ENCODE peak calls at places on chromosomes 16 and 17, in four cellular contexts. N, K, L and P are unnamed samples.

GRCh38 chr16:86549076-86549892 is 5.8 kb downstream of the MTHFSD start:
- DNase-seq in K (no peak), L (no peak), N (no peak), P (no peak)

GRCh38 chr16:85689285-85689949 is 663 bp upstream of the GINS2 start:
- DNase-seq in N (no peak), L (no peak), K (no peak), P (no peak)

GRCh38 chr17:42097691-42098661 is at the start of gene ZNF385C:
- DNase-seq in N (no peak), K (no peak), L (no peak), P (no peak)

GRCh38 chr17:5638596-5638995 is 54.3 kb upstream of the NLRP1 start:
- DNase-seq in L (no peak), N (no peak), K (no peak), P (no peak)

GRCh38 chr16:1778200-1779179 is 3.9 kb downstream of the SPSB3 start:
- DNase-seq in L (no peak), N (no peak), K (no peak), P (no peak)

GRCh38 chr16:69859105-69859969 is 91.8 kb upstream of the CLEC18A start:
- DNase-seq in L (peak), K (peak), N (no peak), P (peak)

GRCh38 chr16:28604186-28604565 is 5.7 kb downstream of the SULT1A1 start:
- DNase-seq in N (no peak), K (no peak), L (no peak), P (no peak)

GRCh38 chr17:49508061-49508865 is 13.2 kb downstream of the NGFR start:
- DNase-seq in K (peak), L (no peak), N (no peak), P (peak)

GRCh38 chr16:7057458-7057857 is 275.2 kb upstream of the RBFOX1 start:
- DNase-seq in L (no peak), N (no peak), K (no peak), P (no peak)

GRCh38 chr17:38510424-38511125 is 82.3 kb downstream of the ARHGAP23 start:
- DNase-seq in K (peak), L (peak), N (no peak), P (no peak)

GRCh38 chr17:2054262-2054739 is 602 bp upstream of the HIC1 start:
- DNase-seq in L (peak), N (no peak), K (no peak), P (no peak)

GRCh38 chr17:33486135-33486886 is 193.2 kb upstream of the ASIC2 start:
- DNase-seq in K (no peak), N (no peak), L (no peak), P (no peak)

GRCh38 chr17:37284198-37284597 is 91.6 kb upstream of the C17orf78 start:
- DNase-seq in L (peak), N (no peak), K (no peak), P (no peak)

GRCh38 chr16:49600541-49600940 is 226.9 kb downstream of the C16orf78 start:
- DNase-seq in L (no peak), K (no peak), N (no peak), P (no peak)

GRCh38 chr17:47705536-47706481 is 11.8 kb downstream of the TBKBP1 start:
- DNase-seq in N (no peak), L (peak), K (no peak), P (no peak)

GRCh38 chr16:34758835-34759234 is 1299.4 kb downstream of the TP53TG3F start:
- DNase-seq in K (no peak), N (no peak), L (no peak), P (no peak)

GRCh38 chr16:84478172-84478948 is 26.1 kb downstream of the MEAK7 start:
- DNase-seq in L (peak), N (no peak), K (no peak), P (no peak)

GRCh38 chr16:30637952-30638351 is 12.8 kb upstream of the PRR14 start:
- DNase-seq in N (peak), L (peak), K (peak), P (peak)

GRCh38 chr16:56626685-56627084 is 1.1 kb downstream of the MT1E start:
- DNase-seq in L (no peak), K (no peak), N (no peak), P (no peak)

GRCh38 chr16:30413116-30413806 is 5.9 kb downstream of the ZNF771 start:
- DNase-seq in K (no peak), N (no peak), L (no peak), P (no peak)

GRCh38 chr17:1055751-1056645 is 59.1 kb downstream of the TIMM22 start:
- DNase-seq in K (peak), L (peak), N (no peak), P (no peak)

GRCh38 chr17:5485270-5486205 is at the start of gene DERL2:
- DNase-seq in N (no peak), L (peak), K (peak), P (no peak)

GRCh38 chr17:44807817-44808155 is 22.3 kb downstream of the GJC1 start:
- DNase-seq in L (no peak), K (no peak), N (no peak), P (no peak)
- TF ChIP-seq TCF7L2 in L (no peak), K (no peak), N (no peak), P (no peak)

GRCh38 chr17:19733953-19734526 is 14.1 kb downstream of the ALDH3A1 start:
- DNase-seq in K (peak), N (no peak), L (no peak), P (no peak)
- TF ChIP-seq TCF7L2 in K (peak), N (no peak), L (no peak), P (no peak)

GRCh38 chr16:75238132-75238852 is 13.1 kb downstream of the BCAR1 start:
- DNase-seq in K (peak), N (no peak), L (no peak), P (no peak)
- TF ChIP-seq TCF7L2 in K (no peak), N (no peak), L (no peak), P (no peak)

DNA sequence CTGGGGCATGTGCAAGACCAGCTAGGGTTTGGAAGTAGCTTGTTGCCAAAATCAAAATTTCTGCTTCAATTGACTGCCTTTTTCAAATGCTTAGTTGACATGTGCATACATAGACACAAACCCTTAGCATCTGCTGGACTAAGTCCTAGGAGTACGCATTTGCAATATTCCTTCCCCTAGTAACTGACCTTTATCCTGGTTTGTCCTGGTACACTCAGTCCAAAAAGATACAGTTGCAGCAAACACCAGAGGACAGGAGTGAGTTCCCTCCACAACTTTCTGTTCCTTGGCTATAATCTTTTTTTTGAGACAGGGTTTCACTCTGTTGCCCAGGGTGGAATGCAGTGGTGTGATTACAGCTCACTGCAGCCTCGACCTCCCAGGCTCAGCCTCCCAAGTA is 290.2 kb upstream of the ERCC4 start:
- DNase-seq in N (no peak), L (no peak), K (no peak), P (no peak)
- TF ChIP-seq TCF7L2 in N (no peak), L (no peak), K (no peak), P (no peak)

GRCh38 chr16:4813251-4814003 is 11.0 kb upstream of the ROGDI start:
- DNase-seq in N (no peak), L (no peak), K (no peak), P (no peak)

GRCh38 chr16:4811242-4811641 is 8.8 kb upstream of the ROGDI start:
- DNase-seq in K (no peak), L (no peak), N (no peak), P (no peak)

GRCh38 chr16:4814542-4815173 is 12.2 kb upstream of the ROGDI start:
- DNase-seq in L (peak), K (no peak), N (no peak), P (no peak)

GRCh38 chr16:4811773-4812172 is 9.3 kb upstream of the ROGDI start:
- DNase-seq in L (no peak), N (no peak), K (no peak), P (no peak)

DNA sequence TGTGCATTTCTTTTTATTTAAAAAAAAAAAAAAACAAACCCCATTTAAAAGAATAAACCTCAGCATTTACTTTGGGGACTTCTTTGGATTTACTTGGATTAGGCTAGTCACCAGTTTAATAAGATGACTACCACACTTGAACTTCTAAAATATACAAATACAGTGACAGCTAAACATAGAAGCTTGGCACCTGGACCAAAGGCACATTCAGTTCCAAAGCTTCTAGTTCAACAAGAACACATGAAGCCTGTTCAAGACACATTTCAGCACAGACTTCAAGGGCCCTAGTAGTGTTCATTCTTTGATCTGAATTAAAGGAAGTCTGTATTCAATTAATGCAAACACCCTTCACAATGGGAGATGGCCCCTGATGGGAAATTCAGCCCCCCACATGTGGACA is 11.6 kb upstream of the ROGDI start:
- DNase-seq in N (no peak), L (no peak), K (no peak), P (no peak)
- TF ChIP-seq TCF7L2 in N (no peak), L (no peak), K (no peak), P (no peak)

GRCh38 chr17:74351552-74352210 is 10.0 kb downstream of the BTBD17 start:
- DNase-seq in L (peak), K (no peak), N (no peak), P (no peak)

GRCh38 chr17:74354561-74354960 is 7.1 kb downstream of the BTBD17 start:
- DNase-seq in N (no peak), L (no peak), K (no peak), P (no peak)

GRCh38 chr17:74353446-74354060 is 8.1 kb downstream of the BTBD17 start:
- DNase-seq in K (no peak), N (no peak), L (no peak), P (no peak)

GRCh38 chr17:74355065-74355464 is 6.6 kb downstream of the BTBD17 start:
- DNase-seq in N (no peak), K (no peak), L (no peak), P (no peak)

GRCh38 chr17:74354123-74354522 is 7.5 kb downstream of the BTBD17 start:
- DNase-seq in N (peak), K (peak), L (peak), P (peak)
- TF ChIP-seq TCF7L2 in N (no peak), K (no peak), L (no peak), P (peak)

DNA sequence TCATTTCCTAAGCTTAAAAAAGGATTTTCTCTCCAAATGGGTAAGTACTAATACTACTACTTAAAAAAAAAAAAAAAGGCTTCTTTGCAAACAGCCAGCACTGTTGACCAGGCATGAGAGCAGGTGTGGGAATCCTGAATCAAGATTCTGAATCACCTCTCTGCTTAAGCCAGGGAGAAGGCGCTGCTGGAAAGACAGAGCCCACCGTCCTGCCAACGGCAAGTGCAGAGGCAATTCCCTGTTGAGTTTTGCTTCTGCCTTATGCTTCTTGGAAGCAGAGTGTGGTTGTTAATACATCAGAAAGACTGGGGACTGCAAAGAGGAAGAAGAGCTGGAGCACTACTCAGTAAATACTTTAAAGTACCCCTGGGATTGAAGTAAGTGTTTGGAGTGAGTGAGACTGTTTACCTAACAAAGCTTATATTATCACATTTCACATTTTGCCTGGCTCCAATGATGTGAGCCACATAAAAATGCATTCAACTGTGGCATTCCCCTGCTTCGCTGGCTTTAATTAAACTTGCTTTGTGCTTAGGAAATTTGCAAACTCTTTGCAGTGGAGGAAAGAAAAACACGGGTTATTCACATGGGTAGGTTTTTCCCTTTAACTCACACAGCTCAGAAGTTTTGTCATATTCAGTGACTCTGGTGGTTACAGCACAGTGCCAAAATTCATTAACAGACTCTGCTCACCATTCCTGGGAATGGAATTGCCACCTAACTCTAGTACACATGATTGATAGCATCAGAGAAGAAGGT is 86.0 kb upstream of the KIF2B start:
- DNase-seq in L (no peak), K (no peak), N (no peak), P (no peak)
- TF ChIP-seq TCF7L2 in L (no peak), K (no peak), N (no peak), P (no peak)

GRCh38 chr17:79038545-79039135 is 14.7 kb downstream of the C1QTNF1 start:
- DNase-seq in L (no peak), K (no peak), N (no peak), P (no peak)
- TF ChIP-seq TCF7L2 in L (no peak), K (no peak), N (no peak), P (no peak)

GRCh38 chr17:59149841-59150511 is 5.0 kb downstream of the SKA2 start:
- DNase-seq in L (no peak), K (no peak), N (no peak), P (no peak)

GRCh38 chr17:59151007-59151406 is 4.0 kb downstream of the SKA2 start:
- DNase-seq in L (no peak), K (no peak), N (no peak), P (no peak)

GRCh38 chr17:59145571-59146096 is 9.4 kb downstream of the SKA2 start:
- DNase-seq in K (peak), L (no peak), N (no peak), P (no peak)

GRCh38 chr17:59151591-59151990 is 3.4 kb downstream of the SKA2 start:
- DNase-seq in N (no peak), L (no peak), K (no peak), P (no peak)

GRCh38 chr17:59149051-59149450 is 5.9 kb downstream of the SKA2 start:
- DNase-seq in L (no peak), N (no peak), K (no peak), P (no peak)
- TF ChIP-seq TCF7L2 in L (no peak), N (no peak), K (no peak), P (no peak)

GRCh38 chr16:19011169-19011731 is 27.5 kb downstream of the TMC7 start:
- DNase-seq in L (no peak), N (no peak), K (peak), P (no peak)

GRCh38 chr16:19017179-19017578 is 33.4 kb downstream of the TMC7 start:
- DNase-seq in K (no peak), N (no peak), L (no peak), P (no peak)

GRCh38 chr16:19008770-19009169 is 25.0 kb downstream of the TMC7 start:
- DNase-seq in K (peak), N (no peak), L (no peak), P (no peak)

DNA sequence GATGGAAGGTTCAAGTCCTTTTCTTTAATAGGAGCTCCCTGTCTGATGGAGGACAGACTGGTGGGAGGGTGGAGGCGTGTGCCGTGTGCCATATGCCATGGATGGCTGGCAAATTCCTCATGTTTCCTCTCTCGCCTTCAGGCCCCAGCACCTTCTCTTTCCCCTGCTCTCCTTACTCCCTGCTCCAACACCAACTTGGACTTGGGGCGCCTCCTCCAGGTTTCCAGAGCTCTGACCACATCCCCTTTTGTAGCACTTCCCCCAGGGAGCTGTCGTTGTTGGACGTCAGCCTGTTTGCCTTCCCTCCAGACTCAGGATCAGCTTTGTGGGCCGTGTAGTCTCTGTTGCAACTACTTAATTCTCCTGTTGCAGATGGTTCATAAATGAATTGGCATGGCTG is 30.7 kb downstream of the TMC7 start:
- DNase-seq in N (no peak), K (peak), L (peak), P (no peak)
- TF ChIP-seq TCF7L2 in N (no peak), K (no peak), L (no peak), P (no peak)